ENCODE peak calls at places on chromosomes 3 and 15, in six cellular contexts. O is posterior cingulate gyrus, Q is NCI-H510A treated with DMSO at 0.1 percent for 48 hours, E is cardiac muscle cell, B is Calu3, R is endodermal cell. A is an unnamed sample.

GRCh38 chr3:10304905-10305304 is 12.2 kb upstream of the GHRL start:
- DNase-seq in E (no peak), B (no peak), O (no peak), R (peak), Q (no peak), A (no peak)

GRCh38 chr3:36597422-36597821 is 166.9 kb downstream of the DCLK3 start:
- DNase-seq in E (peak), Q (no peak), B (no peak), R (no peak), O (no peak), A (no peak)

GRCh38 chr3:100875239-100875638 is 118.0 kb downstream of the ABI3BP start:
- DNase-seq in B (peak), O (no peak), Q (no peak), E (peak), R (no peak), A (no peak)

GRCh38 chr15:37921527-37922385 is 12.7 kb upstream of the TMCO5A start:
- DNase-seq in O (no peak), R (no peak), Q (no peak), E (no peak), B (peak), A (no peak)

GRCh38 chr15:79171320-79172031 is 80.9 kb upstream of the RASGRF1 start:
- DNase-seq in B (no peak), Q (no peak), E (no peak), O (no peak), R (peak), A (no peak)

GRCh38 chr15:67300266-67300914 is 45.8 kb downstream of the IQCH start:
- DNase-seq in B (no peak), Q (no peak), R (no peak), O (no peak), E (peak), A (no peak)

GRCh38 chr15:58616171-58616570 is 133.3 kb downstream of the ADAM10 start:
- DNase-seq in B (no peak), E (no peak), Q (no peak), R (no peak), O (no peak), A (no peak)

GRCh38 chr15:92818658-92819311 is 81.3 kb upstream of the CHD2 start:
- DNase-seq in E (no peak), O (no peak), B (no peak), R (peak), Q (peak), A (peak)

GRCh38 chr3:73229036-73229435 is 167.6 kb downstream of the EBLN2 start:
- DNase-seq in E (no peak), O (no peak), B (no peak), R (no peak), Q (no peak), A (no peak)

GRCh38 chr3:106371605-106372292 is 502.9 kb upstream of the CBLB start:
- DNase-seq in R (no peak), B (no peak), Q (no peak), E (peak), O (no peak), A (no peak)

GRCh38 chr15:75348563-75349350 is 1.9 kb downstream of the NEIL1 start:
- DNase-seq in B (peak), R (peak), Q (no peak), O (no peak), E (no peak), A (no peak)

GRCh38 chr3:24315342-24315741 is 179.3 kb downstream of the THRB start:
- DNase-seq in O (no peak), B (no peak), R (no peak), E (no peak), Q (no peak), A (no peak)

GRCh38 chr15:36371509-36371908 is 207.9 kb upstream of the CDIN1 start:
- DNase-seq in O (no peak), B (no peak), Q (no peak), R (no peak), E (peak), A (no peak)

GRCh38 chr15:65174491-65174890 is 10.7 kb downstream of the CLPX start:
- DNase-seq in B (no peak), R (no peak), Q (no peak), E (no peak), O (no peak), A (no peak)

GRCh38 chr15:51103330-51103729 is 8.6 kb upstream of the TNFAIP8L3 start:
- DNase-seq in Q (no peak), O (no peak), R (no peak), E (peak), B (no peak), A (no peak)

GRCh38 chr15:66629817-66630576 is 64.2 kb upstream of the LCTL start:
- DNase-seq in Q (no peak), R (peak), B (no peak), O (no peak), E (no peak), A (no peak)

GRCh38 chr15:74173545-74174215 is at the start of gene ISLR:
- DNase-seq in R (peak), O (no peak), Q (no peak), E (peak), B (no peak), A (no peak)

GRCh38 chr3:25033407-25034029 is 394.5 kb upstream of the RARB start:
- DNase-seq in R (peak), B (peak), O (no peak), Q (no peak), E (peak), A (peak)

GRCh38 chr15:81157939-81158223 is 23.8 kb downstream of the CFAP161 start:
- DNase-seq in E (no peak), O (no peak), Q (no peak), R (no peak), B (no peak), A (no peak)

GRCh38 chr3:187385296-187385695 is 17.1 kb downstream of the RTP4 start:
- DNase-seq in O (no peak), E (no peak), B (no peak), Q (no peak), R (no peak), A (no peak)

GRCh38 chr3:13878711-13879101 is 1.2 kb downstream of the WNT7A start:
- DNase-seq in Q (no peak), B (peak), E (no peak), R (no peak), O (peak), A (no peak)

GRCh38 chr3:84066920-84067319 is 891.9 kb upstream of the CADM2 start:
- DNase-seq in Q (no peak), B (no peak), E (no peak), R (peak), O (no peak), A (no peak)

GRCh38 chr15:33565099-33565498 is 254.3 kb downstream of the RYR3 start:
- DNase-seq in E (peak), R (no peak), O (no peak), Q (no peak), B (no peak), A (no peak)

GRCh38 chr3:112709929-112710328 is 69.0 kb upstream of the CCDC80 start:
- DNase-seq in R (no peak), B (no peak), O (no peak), Q (no peak), E (no peak), A (no peak)

GRCh38 chr3:88986834-88987233 is 120.6 kb upstream of the EPHA3 start:
- DNase-seq in E (peak), R (no peak), O (no peak), B (no peak), Q (no peak), A (no peak)

GRCh38 chr3:101936419-101937331 is 87.4 kb downstream of the NFKBIZ start:
- DNase-seq in E (peak), R (no peak), Q (no peak), B (no peak), O (no peak), A (no peak)

GRCh38 chr15:35271371-35272043 is 186.4 kb upstream of the NANOGP8 start:
- DNase-seq in R (no peak), B (no peak), O (no peak), Q (no peak), E (no peak), A (no peak)

GRCh38 chr3:151443583-151443982 is 17.3 kb downstream of the IGSF10 start:
- DNase-seq in R (peak), O (no peak), B (no peak), Q (no peak), E (peak), A (no peak)

GRCh38 chr15:57516327-57517026 is 75.2 kb upstream of the MYZAP start:
- DNase-seq in R (peak), Q (peak), B (no peak), O (no peak), E (no peak), A (no peak)

GRCh38 chr3:14923476-14923875 is 23.9 kb upstream of the NR2C2 start:
- DNase-seq in Q (no peak), B (no peak), R (no peak), E (no peak), O (no peak), A (no peak)

GRCh38 chr3:57354768-57355167 is 62.3 kb upstream of the ASB14 start:
- DNase-seq in B (no peak), R (no peak), E (no peak), O (no peak), Q (no peak), A (no peak)

GRCh38 chr3:124078978-124079911 is 87.3 kb upstream of the ROPN1 start:
- DNase-seq in Q (peak), E (peak), B (peak), O (no peak), R (peak), A (peak)